ENCODE peak calls at places on chromosomes 13 and 19, in eight cellular contexts. C, J, G, F, N, Q, Z and U are unnamed samples.

GRCh38 chr13:113422790-113423189 is 30.5 kb downstream of the ADPRHL1 start:
- ATAC-seq in N (no peak), Z (no peak), G (no peak), J (no peak), F (no peak), Q (no peak), C (no peak), U (no peak)

GRCh38 chr13:44574466-44574855 is 1.7 kb downstream of the TSC22D1 start:
- ATAC-seq in J (no peak), F (no peak), N (no peak), Q (no peak), C (no peak), Z (no peak), G (no peak), U (no peak)

GRCh38 chr13:27920677-27921420 is 1.0 kb downstream of the PDX1 start:
- ATAC-seq in J (peak; percentile 68), C (peak; percentile 23), Q (no peak), G (peak; percentile 11), Z (no peak), F (peak; percentile 48), N (peak; percentile 54), U (peak; percentile 23)

GRCh38 chr13:81051873-81052272 is 710.9 kb upstream of the SPRY2 start:
- ATAC-seq in N (no peak), C (no peak), G (peak; percentile 34), J (no peak), F (no peak), Z (no peak), Q (no peak), U (no peak)

GRCh38 chr13:113639661-113640262 is 18.2 kb downstream of the ATP4B start:
- ATAC-seq in F (no peak), G (no peak), J (no peak), N (no peak), Q (no peak), Z (no peak), C (no peak), U (no peak)

GRCh38 chr13:50672025-50672424 is 171.5 kb downstream of the DLEU7 start:
- ATAC-seq in N (no peak), Q (no peak), Z (no peak), C (no peak), G (no peak), J (peak; percentile 94), F (no peak), U (no peak)

GRCh38 chr13:74562381-74562780 is 428.2 kb upstream of the KLF12 start:
- ATAC-seq in Z (no peak), N (no peak), Q (no peak), C (no peak), J (no peak), F (no peak), G (no peak), U (no peak)

GRCh38 chr19:33938821-33939220 is 142.2 kb downstream of the KCTD15 start:
- ATAC-seq in N (no peak), Q (no peak), G (no peak), C (no peak), Z (no peak), F (no peak), J (no peak), U (no peak)

GRCh38 chr19:38917516-38917915 is 5.5 kb upstream of the CCER2 start:
- ATAC-seq in F (no peak), N (peak; percentile 23), Z (no peak), G (no peak), C (no peak), Q (no peak), J (peak; percentile 6), U (no peak)

GRCh38 chr13:48994731-48995130 is 19.0 kb downstream of the FNDC3A start:
- ATAC-seq in Z (peak; percentile 96), Q (no peak), J (no peak), G (no peak), N (no peak), F (no peak), C (no peak), U (no peak)

GRCh38 chr13:113664751-113665581 is 2.1 kb upstream of the GRK1 start:
- ATAC-seq in J (peak; percentile 24), Z (no peak), N (peak; percentile 59), Q (no peak), C (no peak), G (no peak), F (peak; percentile 8), U (no peak)

GRCh38 chr19:3034845-3035541 is 5.9 kb upstream of the TLE2 start:
- ATAC-seq in J (peak; percentile 16), Q (no peak), Z (peak; percentile 39), F (peak; percentile 1), C (no peak), N (no peak), G (peak; percentile 9), U (no peak)

GRCh38 chr19:33193864-33194362 is at the start of gene LRP3:
- ATAC-seq in G (peak; percentile 41), F (peak; percentile 79), Q (no peak), Z (no peak), N (peak; percentile 74), J (peak; percentile 18), C (peak; percentile 86), U (peak; percentile 77)

GRCh38 chr19:17944301-17944700 is 11.5 kb downstream of the CCDC124 start:
- ATAC-seq in Z (no peak), C (no peak), G (no peak), F (peak; percentile 6), J (no peak), Q (no peak), N (no peak), U (no peak)

GRCh38 chr19:6947745-6948144 is 60.4 kb downstream of the ADGRE1 start:
- ATAC-seq in Q (no peak), C (peak; percentile 70), G (no peak), F (peak; percentile 61), Z (peak; percentile 98), J (no peak), N (no peak), U (no peak)
- TF ChIP-seq POLR2AphosphoS5 in Q (no peak), C (no peak), G (no peak), F (no peak), Z (no peak), J (no peak), N (no peak), U (no peak)

GRCh38 chr13:53007872-53008271 is 20.7 kb upstream of the OLFM4 start:
- ATAC-seq in G (no peak), Z (no peak), N (no peak), J (no peak), Q (no peak), F (no peak), C (no peak), U (no peak)
- H3K4me3 ChIP-seq in G (no peak overlapping the region), Z (no peak overlapping the region), N (no peak overlapping the region), J (no peak overlapping the region), Q (no peak overlapping the region), F (no peak overlapping the region), C (no peak overlapping the region), U (no peak overlapping the region)

GRCh38 chr19:36849701-36850645 is 703 bp upstream of the ZNF345 start:
- ATAC-seq in C (no peak), G (peak; percentile 96), Q (peak; percentile 97), J (peak; percentile 98), Z (peak; percentile 96), F (peak; percentile 99), N (peak; percentile 98), U (peak; percentile 97)
- TF ChIP-seq POLR2AphosphoS5 in C (no peak), G (peak; percentile 74), Q (no peak), J (no peak), Z (peak; percentile 41), F (peak; percentile 18), N (peak; percentile 33), U (peak; percentile 68)

GRCh38 chr13:110464547-110465343 is 96.8 kb downstream of the RAB20 start:
- ATAC-seq in J (no peak), Z (no peak), N (no peak), F (peak; percentile 13), Q (no peak), C (no peak), G (no peak), U (no peak)
- H3K4me3 ChIP-seq in J (no peak overlapping the region), Z (no peak overlapping the region), N (no peak overlapping the region), F (no peak overlapping the region), Q (no peak overlapping the region), C (no peak overlapping the region), G (no peak overlapping the region), U (no peak overlapping the region)